ENCODE peak calls at places on chromosomes 7 and 10, in six cellular contexts. N, B, D, Z, R and M are unnamed samples.

GRCh38 chr7:4845740-4846142 is 16.1 kb downstream of the PAPOLB start:
- DNase-seq in R (peak), B (no peak), N (no peak), Z (no peak), D (no peak), M (no peak)

GRCh38 chr10:283916-284356 is 148.7 kb downstream of the ZMYND11 start:
- DNase-seq in Z (peak), B (no peak), D (no peak), R (no peak), N (no peak), M (peak)

GRCh38 chr7:30510124-30511074 is 5.8 kb upstream of the GGCT start:
- DNase-seq in N (peak), R (peak), B (no peak), D (peak), Z (no peak), M (no peak)

GRCh38 chr10:23031318-23031717 is 64.1 kb upstream of the MSRB2 start:
- DNase-seq in Z (no peak), D (no peak), R (no peak), B (no peak), N (no peak), M (no peak)

GRCh38 chr10:4650572-4650971 is 175.4 kb upstream of the AKR1E2 start:
- DNase-seq in B (no peak), N (no peak), D (no peak), Z (no peak), R (peak), M (no peak)

GRCh38 chr7:29345590-29345989 is 151.0 kb downstream of the CHN2 start:
- DNase-seq in N (no peak), Z (no peak), R (peak), D (peak), B (no peak), M (no peak)

GRCh38 chr7:130380861-130381455 is 664 bp downstream of the CPA1 start:
- DNase-seq in R (no peak), D (no peak), B (no peak), N (no peak), Z (no peak), M (no peak)

GRCh38 chr7:122485841-122486240 is 181.3 kb upstream of the FEZF1 start:
- DNase-seq in D (no peak), Z (no peak), R (peak), B (no peak), N (no peak), M (no peak)

GRCh38 chr10:93180402-93181040 is 106.8 kb downstream of the CYP26A1 start:
- DNase-seq in N (no peak), B (no peak), D (no peak), Z (no peak), R (peak), M (no peak)

GRCh38 chr7:151759591-151760042 is 117.3 kb downstream of the PRKAG2 start:
- DNase-seq in B (no peak), D (peak), R (peak), N (peak), Z (no peak), M (no peak)

GRCh38 chr7:1224093-1224702 is 8.5 kb upstream of the UNCX start:
- DNase-seq in Z (no peak), B (peak), D (no peak), N (no peak), R (no peak), M (no peak)

GRCh38 chr7:1025747-1026581 is 18.4 kb upstream of the GPR146 start:
- DNase-seq in N (no peak), B (no peak), Z (no peak), D (no peak), R (no peak), M (no peak)

GRCh38 chr7:130096243-130096827 is 26.0 kb downstream of the KLHDC10 start:
- DNase-seq in Z (no peak), N (no peak), B (no peak), R (no peak), D (no peak), M (no peak)

GRCh38 chr10:14456218-14456869 is 125.6 kb upstream of the FRMD4A start:
- DNase-seq in D (no peak), B (no peak), Z (peak), N (no peak), R (no peak), M (no peak)

GRCh38 chr7:55476071-55476803 is 96.1 kb downstream of the VOPP1 start:
- DNase-seq in D (no peak), Z (no peak), R (peak), N (no peak), B (no peak), M (no peak)

GRCh38 chr7:100684534-100685042 is 9.5 kb downstream of the GIGYF1 start:
- DNase-seq in N (no peak), R (no peak), B (peak), Z (no peak), D (no peak), M (no peak)

GRCh38 chr10:113087082-113088029 is 137.3 kb downstream of the TCF7L2 start:
- DNase-seq in Z (no peak), R (peak), B (no peak), D (peak), N (peak), M (no peak)

GRCh38 chr10:50918529-50918928 is 33.1 kb upstream of the A1CF start:
- DNase-seq in D (no peak), Z (no peak), R (no peak), N (no peak), B (no peak), M (no peak)

GRCh38 chr7:150340024-150340749 is 1.2 kb downstream of the RARRES2 start:
- DNase-seq in N (no peak), Z (no peak), D (no peak), B (no peak), R (peak), M (no peak)

GRCh38 chr7:127755529-127755928 is 103.5 kb downstream of the SND1 start:
- DNase-seq in Z (no peak), N (no peak), B (no peak), R (no peak), D (no peak), M (no peak)

GRCh38 chr7:47461161-47461560 is 120.8 kb downstream of the TNS3 start:
- DNase-seq in R (peak), N (no peak), B (no peak), D (no peak), Z (no peak), M (no peak)

GRCh38 chr7:12683678-12684077 is 3.8 kb upstream of the ARL4A start:
- DNase-seq in D (no peak), N (peak), Z (no peak), B (no peak), R (peak), M (no peak)

GRCh38 chr10:94361161-94361794 is 1.5 kb downstream of the NOC3L start:
- DNase-seq in D (no peak), N (no peak), B (no peak), Z (peak), R (peak), M (no peak)

GRCh38 chr10:46285300-46285699 is 1.5 kb upstream of the ANTXRL start:
- DNase-seq in D (no peak), B (no peak), R (no peak), Z (no peak), N (no peak), M (no peak)
- H3K4me3 ChIP-seq in D (peak), B (peak), R (peak), Z (peak), N (peak), M (no peak)

GRCh38 chr7:140161047-140161446 is 15.7 kb downstream of the KDM7A start:
- DNase-seq in B (no peak), R (no peak), N (no peak), D (no peak), Z (no peak), M (no peak)

GRCh38 chr7:140170375-140170774 is 6.4 kb downstream of the KDM7A start:
- DNase-seq in D (no peak), Z (no peak), B (no peak), N (no peak), R (no peak), M (no peak)

GRCh38 chr7:140168816-140169215 is 8.0 kb downstream of the KDM7A start:
- DNase-seq in D (no peak), R (no peak), N (no peak), B (no peak), Z (no peak), M (peak)

GRCh38 chr7:140160308-140160707 is 16.5 kb downstream of the KDM7A start:
- DNase-seq in B (no peak), R (no peak), N (no peak), D (no peak), Z (no peak), M (no peak)

DNA sequence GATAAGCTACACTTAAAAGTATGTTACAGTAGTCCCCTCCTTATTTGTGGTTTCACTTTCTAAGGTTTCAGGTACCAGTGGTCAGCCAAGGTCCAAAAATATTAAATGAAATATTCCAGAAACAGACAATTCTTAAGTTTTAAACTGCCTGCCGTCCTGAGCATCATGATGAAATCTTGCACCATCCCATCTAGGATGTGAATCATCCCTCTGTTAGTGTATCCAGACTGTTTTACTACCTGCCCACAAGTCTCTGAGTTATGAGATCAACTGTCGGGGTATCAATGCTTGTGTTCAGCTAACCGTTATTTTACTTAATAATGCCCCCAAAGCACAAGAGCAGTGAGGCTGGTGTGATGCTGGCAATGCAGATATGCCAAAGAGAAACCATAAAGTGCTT is 11.4 kb downstream of the KDM7A start:
- DNase-seq in R (peak), Z (no peak), D (peak), N (no peak), B (no peak), M (no peak)
- H3K4me3 ChIP-seq in R (no peak), Z (no peak), D (no peak), N (no peak), B (no peak), M (no peak)

GRCh38 chr7:121181357-121181756 is 147.4 kb upstream of the WNT16 start:
- DNase-seq in N (no peak), B (no peak), R (no peak), D (no peak), Z (no peak), M (no peak)
- H3K4me3 ChIP-seq in N (no peak), B (no peak), R (no peak), D (no peak), Z (no peak), M (no peak)

DNA sequence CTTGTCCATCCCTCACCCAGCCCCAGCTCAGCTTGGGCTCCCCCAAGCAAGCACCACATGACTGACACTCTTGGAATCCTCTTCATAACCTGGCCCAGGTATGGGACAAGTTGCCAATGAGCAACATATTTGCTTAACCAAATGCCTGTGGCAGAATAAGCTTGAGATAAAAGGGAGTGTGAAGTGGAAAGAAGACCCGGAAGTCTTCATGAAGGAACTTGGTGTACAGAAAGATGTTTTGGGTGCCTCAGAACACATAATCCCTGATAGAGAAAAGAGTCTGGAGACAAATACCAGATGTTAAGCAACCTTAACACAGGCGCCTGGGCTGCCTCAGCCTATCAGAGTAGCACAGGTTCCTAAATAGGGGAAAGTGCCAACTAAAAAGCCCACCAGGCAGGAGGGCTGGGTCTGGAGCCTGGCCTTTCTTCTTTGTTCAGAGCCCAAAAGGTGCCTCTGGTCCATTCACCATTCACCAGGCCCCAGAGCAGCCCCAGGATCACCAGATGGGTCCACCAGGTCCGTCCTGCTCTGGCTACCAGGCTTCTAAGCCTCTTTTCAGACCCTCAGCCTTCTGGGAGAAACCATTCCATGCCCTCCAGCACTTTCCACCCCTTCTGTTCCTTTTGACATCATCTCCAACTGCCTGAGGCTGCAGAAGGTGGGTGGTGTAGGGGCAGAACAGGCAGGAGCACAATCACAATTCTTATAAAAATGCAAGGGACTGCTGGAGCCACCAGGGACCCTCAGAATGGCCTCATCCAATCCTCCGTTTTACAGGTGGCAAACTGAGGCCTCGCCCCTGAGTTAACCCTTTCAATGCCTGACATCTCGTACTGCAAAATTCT is 22.6 kb downstream of the KCNMA1 start:
- DNase-seq in Z (no peak), B (no peak), N (no peak), R (no peak), D (no peak), M (no peak)
- H3K4me3 ChIP-seq in Z (no peak), B (no peak), N (no peak), R (no peak), D (no peak), M (no peak)

GRCh38 chr7:81676105-81676811 is 93.6 kb downstream of the HGF start:
- DNase-seq in R (peak), D (no peak), B (no peak), N (no peak), Z (no peak), M (no peak)
- H3K4me3 ChIP-seq in R (no peak), D (no peak), B (no peak), N (no peak), Z (no peak), M (no peak)